ENCODE peak calls at places on chromosomes 13 and 19, in ten cellular contexts. One of them, this sample, is unnamed.

GRCh38 chr13:98657506-98658085 is 80.7 kb upstream of the STK24 start:
- DNase-seq in activated CD4-positive, alpha-beta T cell treated with anti-CD3 and anti-CD28 coated beads, Interleukin-2, amount 50 U/mL, for 1 hour: no peak
- DNase-seq in activated CD4-positive, CD25-positive, alpha-beta regulatory T cell: no peak
- DNase-seq in kidney epithelial cell: no peak
- DNase-seq in stimulated activated CD8-positive, alpha-beta memory T cell treated with anti-CD3 and anti-CD28 coated beads, Interleukin-12 subunit alpha, Interleukin-12 subunit beta, amount 100 ng/mL, for 1 hour: no peak
- DNase-seq in ACHN: no peak
- DNase-seq in type B pancreatic cell: no peak
- DNase-seq in hepatocyte: no peak
- DNase-seq in IMR-90: no peak
- DNase-seq in bronchial epithelial cell: no peak
- DNase-seq in this sample: no peak

GRCh38 chr13:36447501-36447900 is 15.2 kb downstream of the CCNA1 start:
- DNase-seq in IMR-90: no peak
- DNase-seq in activated CD4-positive, CD25-positive, alpha-beta regulatory T cell: no peak
- DNase-seq in activated CD4-positive, alpha-beta T cell treated with anti-CD3 and anti-CD28 coated beads, Interleukin-2, amount 50 U/mL, for 1 hour: no peak
- DNase-seq in kidney epithelial cell: no peak
- DNase-seq in hepatocyte: no peak
- DNase-seq in stimulated activated CD8-positive, alpha-beta memory T cell treated with anti-CD3 and anti-CD28 coated beads, Interleukin-12 subunit alpha, Interleukin-12 subunit beta, amount 100 ng/mL, for 1 hour: no peak
- DNase-seq in ACHN: no peak
- DNase-seq in type B pancreatic cell: no peak
- DNase-seq in bronchial epithelial cell: no peak
- DNase-seq in this sample: no peak

GRCh38 chr13:64371045-64371444 is 2859.1 kb downstream of the PCDH9 start:
- DNase-seq in stimulated activated CD8-positive, alpha-beta memory T cell treated with anti-CD3 and anti-CD28 coated beads, Interleukin-12 subunit alpha, Interleukin-12 subunit beta, amount 100 ng/mL, for 1 hour: no peak
- DNase-seq in ACHN: peak; percentile 5
- DNase-seq in hepatocyte: no peak
- DNase-seq in IMR-90: peak; percentile 41
- DNase-seq in activated CD4-positive, alpha-beta T cell treated with anti-CD3 and anti-CD28 coated beads, Interleukin-2, amount 50 U/mL, for 1 hour: no peak
- DNase-seq in activated CD4-positive, CD25-positive, alpha-beta regulatory T cell: no peak
- DNase-seq in kidney epithelial cell: peak; percentile 42
- DNase-seq in type B pancreatic cell: no peak
- DNase-seq in bronchial epithelial cell: peak; percentile 45
- DNase-seq in this sample: no peak

GRCh38 chr19:33388231-33388816 is 14.8 kb downstream of the CEBPG start:
- DNase-seq in bronchial epithelial cell: no peak
- DNase-seq in kidney epithelial cell: no peak
- DNase-seq in ACHN: no peak
- DNase-seq in activated CD4-positive, CD25-positive, alpha-beta regulatory T cell: no peak
- DNase-seq in hepatocyte: no peak
- DNase-seq in type B pancreatic cell: no peak
- DNase-seq in stimulated activated CD8-positive, alpha-beta memory T cell treated with anti-CD3 and anti-CD28 coated beads, Interleukin-12 subunit alpha, Interleukin-12 subunit beta, amount 100 ng/mL, for 1 hour: no peak
- DNase-seq in activated CD4-positive, alpha-beta T cell treated with anti-CD3 and anti-CD28 coated beads, Interleukin-2, amount 50 U/mL, for 1 hour: no peak
- DNase-seq in IMR-90: no peak
- DNase-seq in this sample: no peak

GRCh38 chr13:110254151-110254679 is 52.7 kb downstream of the COL4A1 start:
- DNase-seq in ACHN: no peak
- DNase-seq in stimulated activated CD8-positive, alpha-beta memory T cell treated with anti-CD3 and anti-CD28 coated beads, Interleukin-12 subunit alpha, Interleukin-12 subunit beta, amount 100 ng/mL, for 1 hour: no peak
- DNase-seq in bronchial epithelial cell: no peak
- DNase-seq in kidney epithelial cell: no peak
- DNase-seq in activated CD4-positive, CD25-positive, alpha-beta regulatory T cell: no peak
- DNase-seq in hepatocyte: no peak
- DNase-seq in IMR-90: peak; percentile 46
- DNase-seq in activated CD4-positive, alpha-beta T cell treated with anti-CD3 and anti-CD28 coated beads, Interleukin-2, amount 50 U/mL, for 1 hour: no peak
- DNase-seq in type B pancreatic cell: no peak
- DNase-seq in this sample: no peak

GRCh38 chr19:917323-918151 is at the start of gene KISS1R:
- DNase-seq in IMR-90: peak; percentile 34
- DNase-seq in activated CD4-positive, alpha-beta T cell treated with anti-CD3 and anti-CD28 coated beads, Interleukin-2, amount 50 U/mL, for 1 hour: peak; percentile 51
- DNase-seq in type B pancreatic cell: peak; percentile 71
- DNase-seq in bronchial epithelial cell: no peak
- DNase-seq in hepatocyte: peak; percentile 74
- DNase-seq in activated CD4-positive, CD25-positive, alpha-beta regulatory T cell: no peak
- DNase-seq in stimulated activated CD8-positive, alpha-beta memory T cell treated with anti-CD3 and anti-CD28 coated beads, Interleukin-12 subunit alpha, Interleukin-12 subunit beta, amount 100 ng/mL, for 1 hour: no peak
- DNase-seq in ACHN: peak; percentile 33
- DNase-seq in kidney epithelial cell: no peak
- DNase-seq in this sample: peak; percentile 84

GRCh38 chr19:49361438-49362047 is 673 bp downstream of the TEAD2 start:
- DNase-seq in hepatocyte: peak; percentile 94
- DNase-seq in kidney epithelial cell: no peak
- DNase-seq in IMR-90: peak; percentile 80
- DNase-seq in stimulated activated CD8-positive, alpha-beta memory T cell treated with anti-CD3 and anti-CD28 coated beads, Interleukin-12 subunit alpha, Interleukin-12 subunit beta, amount 100 ng/mL, for 1 hour: no peak
- DNase-seq in ACHN: peak; percentile 71
- DNase-seq in activated CD4-positive, CD25-positive, alpha-beta regulatory T cell: no peak
- DNase-seq in activated CD4-positive, alpha-beta T cell treated with anti-CD3 and anti-CD28 coated beads, Interleukin-2, amount 50 U/mL, for 1 hour: no peak
- DNase-seq in bronchial epithelial cell: peak; percentile 38
- DNase-seq in type B pancreatic cell: peak; percentile 86
- DNase-seq in this sample: peak; percentile 61

GRCh38 chr19:898663-899062 is 5.4 kb downstream of the RNU6-9 start:
- DNase-seq in type B pancreatic cell: no peak
- DNase-seq in activated CD4-positive, CD25-positive, alpha-beta regulatory T cell: no peak
- DNase-seq in IMR-90: no peak
- DNase-seq in activated CD4-positive, alpha-beta T cell treated with anti-CD3 and anti-CD28 coated beads, Interleukin-2, amount 50 U/mL, for 1 hour: peak; percentile 41
- DNase-seq in stimulated activated CD8-positive, alpha-beta memory T cell treated with anti-CD3 and anti-CD28 coated beads, Interleukin-12 subunit alpha, Interleukin-12 subunit beta, amount 100 ng/mL, for 1 hour: no peak
- DNase-seq in hepatocyte: no peak
- DNase-seq in bronchial epithelial cell: no peak
- DNase-seq in kidney epithelial cell: no peak
- DNase-seq in ACHN: no peak
- DNase-seq in this sample: peak; percentile 62

GRCh38 chr19:18649371-18650047 is 12.7 kb downstream of the KLHL26 start:
- DNase-seq in hepatocyte: peak; percentile 39
- DNase-seq in IMR-90: peak; percentile 70
- DNase-seq in kidney epithelial cell: no peak
- DNase-seq in activated CD4-positive, alpha-beta T cell treated with anti-CD3 and anti-CD28 coated beads, Interleukin-2, amount 50 U/mL, for 1 hour: no peak
- DNase-seq in stimulated activated CD8-positive, alpha-beta memory T cell treated with anti-CD3 and anti-CD28 coated beads, Interleukin-12 subunit alpha, Interleukin-12 subunit beta, amount 100 ng/mL, for 1 hour: no peak
- DNase-seq in type B pancreatic cell: no peak
- DNase-seq in bronchial epithelial cell: peak; percentile 77
- DNase-seq in activated CD4-positive, CD25-positive, alpha-beta regulatory T cell: no peak
- DNase-seq in ACHN: no peak
- DNase-seq in this sample: no peak

GRCh38 chr19:17686592-17687042 is 1.5 kb downstream of the UNC13A start:
- DNase-seq in kidney epithelial cell: no peak
- DNase-seq in ACHN: no peak
- DNase-seq in bronchial epithelial cell: no peak
- DNase-seq in activated CD4-positive, alpha-beta T cell treated with anti-CD3 and anti-CD28 coated beads, Interleukin-2, amount 50 U/mL, for 1 hour: no peak
- DNase-seq in hepatocyte: peak; percentile 37
- DNase-seq in type B pancreatic cell: no peak
- DNase-seq in IMR-90: no peak
- DNase-seq in activated CD4-positive, CD25-positive, alpha-beta regulatory T cell: no peak
- DNase-seq in stimulated activated CD8-positive, alpha-beta memory T cell treated with anti-CD3 and anti-CD28 coated beads, Interleukin-12 subunit alpha, Interleukin-12 subunit beta, amount 100 ng/mL, for 1 hour: no peak
- DNase-seq in this sample: peak; percentile 88

GRCh38 chr19:41308450-41309224 is 1.3 kb upstream of the CCDC97 start:
- DNase-seq in bronchial epithelial cell: peak; percentile 79
- DNase-seq in activated CD4-positive, CD25-positive, alpha-beta regulatory T cell: peak; percentile 98
- DNase-seq in activated CD4-positive, alpha-beta T cell treated with anti-CD3 and anti-CD28 coated beads, Interleukin-2, amount 50 U/mL, for 1 hour: peak; percentile 97
- DNase-seq in type B pancreatic cell: peak; percentile 93
- DNase-seq in ACHN: peak; percentile 85
- DNase-seq in IMR-90: peak; percentile 86
- DNase-seq in hepatocyte: peak; percentile 93
- DNase-seq in stimulated activated CD8-positive, alpha-beta memory T cell treated with anti-CD3 and anti-CD28 coated beads, Interleukin-12 subunit alpha, Interleukin-12 subunit beta, amount 100 ng/mL, for 1 hour: peak; percentile 96
- DNase-seq in kidney epithelial cell: no peak
- DNase-seq in this sample: peak; percentile 83

GRCh38 chr19:50286443-50286842 is 42.7 kb downstream of the KCNC3 start:
- DNase-seq in hepatocyte: no peak
- DNase-seq in ACHN: no peak
- DNase-seq in activated CD4-positive, alpha-beta T cell treated with anti-CD3 and anti-CD28 coated beads, Interleukin-2, amount 50 U/mL, for 1 hour: no peak
- DNase-seq in bronchial epithelial cell: no peak
- DNase-seq in activated CD4-positive, CD25-positive, alpha-beta regulatory T cell: no peak
- DNase-seq in type B pancreatic cell: no peak
- DNase-seq in stimulated activated CD8-positive, alpha-beta memory T cell treated with anti-CD3 and anti-CD28 coated beads, Interleukin-12 subunit alpha, Interleukin-12 subunit beta, amount 100 ng/mL, for 1 hour: no peak
- DNase-seq in kidney epithelial cell: no peak
- DNase-seq in IMR-90: no peak
- DNase-seq in this sample: no peak

GRCh38 chr13:40994581-40995230 is 24.4 kb downstream of the ELF1 start:
- DNase-seq in IMR-90: no peak
- DNase-seq in kidney epithelial cell: no peak
- DNase-seq in hepatocyte: no peak
- DNase-seq in stimulated activated CD8-positive, alpha-beta memory T cell treated with anti-CD3 and anti-CD28 coated beads, Interleukin-12 subunit alpha, Interleukin-12 subunit beta, amount 100 ng/mL, for 1 hour: no peak
- DNase-seq in activated CD4-positive, alpha-beta T cell treated with anti-CD3 and anti-CD28 coated beads, Interleukin-2, amount 50 U/mL, for 1 hour: no peak
- DNase-seq in ACHN: no peak
- DNase-seq in type B pancreatic cell: no peak
- DNase-seq in activated CD4-positive, CD25-positive, alpha-beta regulatory T cell: no peak
- DNase-seq in bronchial epithelial cell: peak; percentile 77
- DNase-seq in this sample: no peak

GRCh38 chr19:48445606-48446481 is at the start of gene GRWD1:
- DNase-seq in hepatocyte: peak; percentile 96
- DNase-seq in type B pancreatic cell: peak; percentile 88
- DNase-seq in stimulated activated CD8-positive, alpha-beta memory T cell treated with anti-CD3 and anti-CD28 coated beads, Interleukin-12 subunit alpha, Interleukin-12 subunit beta, amount 100 ng/mL, for 1 hour: peak; percentile 85
- DNase-seq in ACHN: peak; percentile 97
- DNase-seq in activated CD4-positive, CD25-positive, alpha-beta regulatory T cell: peak; percentile 80
- DNase-seq in bronchial epithelial cell: peak; percentile 95
- DNase-seq in kidney epithelial cell: peak; percentile 93
- DNase-seq in IMR-90: peak; percentile 94
- DNase-seq in activated CD4-positive, alpha-beta T cell treated with anti-CD3 and anti-CD28 coated beads, Interleukin-2, amount 50 U/mL, for 1 hour: peak; percentile 92
- DNase-seq in this sample: peak; percentile 93

GRCh38 chr19:40392894-40393517 is 3.0 kb upstream of the HIPK4 start:
- DNase-seq in bronchial epithelial cell: peak; percentile 57
- DNase-seq in hepatocyte: peak; percentile 41
- DNase-seq in IMR-90: no peak
- DNase-seq in stimulated activated CD8-positive, alpha-beta memory T cell treated with anti-CD3 and anti-CD28 coated beads, Interleukin-12 subunit alpha, Interleukin-12 subunit beta, amount 100 ng/mL, for 1 hour: no peak
- DNase-seq in type B pancreatic cell: no peak
- DNase-seq in ACHN: no peak
- DNase-seq in activated CD4-positive, CD25-positive, alpha-beta regulatory T cell: no peak
- DNase-seq in activated CD4-positive, alpha-beta T cell treated with anti-CD3 and anti-CD28 coated beads, Interleukin-2, amount 50 U/mL, for 1 hour: no peak
- DNase-seq in kidney epithelial cell: no peak
- DNase-seq in this sample: peak; percentile 63

GRCh38 chr19:33040994-33041827 is 23.5 kb downstream of the RHPN2 start:
- DNase-seq in hepatocyte: peak; percentile 93
- DNase-seq in ACHN: peak; percentile 95
- DNase-seq in IMR-90: no peak
- DNase-seq in activated CD4-positive, CD25-positive, alpha-beta regulatory T cell: no peak
- DNase-seq in type B pancreatic cell: no peak
- DNase-seq in bronchial epithelial cell: peak; percentile 87
- DNase-seq in stimulated activated CD8-positive, alpha-beta memory T cell treated with anti-CD3 and anti-CD28 coated beads, Interleukin-12 subunit alpha, Interleukin-12 subunit beta, amount 100 ng/mL, for 1 hour: no peak
- DNase-seq in activated CD4-positive, alpha-beta T cell treated with anti-CD3 and anti-CD28 coated beads, Interleukin-2, amount 50 U/mL, for 1 hour: no peak
- DNase-seq in kidney epithelial cell: peak; percentile 94
- DNase-seq in this sample: no peak

GRCh38 chr13:30681489-30682242 is 53.7 kb upstream of the ALOX5AP start:
- DNase-seq in bronchial epithelial cell: no peak
- DNase-seq in ACHN: no peak
- DNase-seq in activated CD4-positive, alpha-beta T cell treated with anti-CD3 and anti-CD28 coated beads, Interleukin-2, amount 50 U/mL, for 1 hour: no peak
- DNase-seq in activated CD4-positive, CD25-positive, alpha-beta regulatory T cell: no peak
- DNase-seq in IMR-90: peak; percentile 80
- DNase-seq in hepatocyte: peak; percentile 34
- DNase-seq in stimulated activated CD8-positive, alpha-beta memory T cell treated with anti-CD3 and anti-CD28 coated beads, Interleukin-12 subunit alpha, Interleukin-12 subunit beta, amount 100 ng/mL, for 1 hour: no peak
- DNase-seq in kidney epithelial cell: no peak
- DNase-seq in type B pancreatic cell: no peak
- DNase-seq in this sample: no peak